ENCODE peak calls at places on chromosomes 1 and 21, in four cellular contexts. D, O, I and U are unnamed samples.

GRCh38 chr1:147273409-147274307 is 31.2 kb downstream of the CHD1L start:
- DNase-seq in D (no peak), O (peak; percentile 50), I (peak; percentile 67), U (no peak)

GRCh38 chr1:38076038-38076437 is 29.4 kb upstream of the POU3F1 start:
- DNase-seq in D (no peak), O (peak; percentile 89), I (peak; percentile 40), U (no peak)

GRCh38 chr1:170410391-170411146 is 121.4 kb upstream of the GORAB start:
- DNase-seq in D (no peak), O (no peak), I (no peak), U (no peak)

GRCh38 chr1:223147858-223148257 is 4.8 kb upstream of the TLR5 start:
- DNase-seq in D (no peak), O (no peak), I (no peak), U (no peak)

GRCh38 chr1:201383647-201384405 is 6.3 kb upstream of the TNNT2 start:
- DNase-seq in D (no peak), O (peak; percentile 64), I (peak; percentile 21), U (no peak)

GRCh38 chr1:183043872-183044859 is 20.9 kb downstream of the LAMC1 start:
- DNase-seq in D (no peak), O (no peak), I (peak; percentile 93), U (no peak)

GRCh38 chr1:11620405-11620804 is 33.8 kb downstream of the FBXO2 start:
- DNase-seq in D (no peak), O (no peak), I (no peak), U (no peak)

GRCh38 chr1:234721476-234722266 is 111.7 kb upstream of the IRF2BP2 start:
- DNase-seq in D (no peak), O (no peak), I (peak; percentile 74), U (no peak)

GRCh38 chr1:227542153-227543120 is 20.9 kb upstream of the ZNF678 start:
- DNase-seq in D (peak; percentile 94), O (peak; percentile 85), I (peak; percentile 88), U (peak; percentile 88)

GRCh38 chr1:22461100-22461499 is 9.4 kb downstream of the ZBTB40 start:
- DNase-seq in D (no peak), O (no peak), I (no peak), U (no peak)
- H3K4me1 ChIP-seq in D (peaks cover 9% of the 10 kb centered on the region), O (no peaks in the 10 kb centered on the region), I (no peaks in the 10 kb centered on the region), U (no peaks in the 10 kb centered on the region)

GRCh38 chr1:214602764-214603657 is at the start of gene CENPF:
- DNase-seq in D (peak; percentile 91), O (peak; percentile 98), I (peak; percentile 98), U (peak; percentile 95)
- H3K4me3 ChIP-seq in D (peak within 1 kb of the TSS; percentile 90), O (peak within 1 kb of the TSS; percentile 59), I (peak within 1 kb of the TSS; percentile 80), U (peak within 1 kb of the TSS; percentile 80)

DNA sequence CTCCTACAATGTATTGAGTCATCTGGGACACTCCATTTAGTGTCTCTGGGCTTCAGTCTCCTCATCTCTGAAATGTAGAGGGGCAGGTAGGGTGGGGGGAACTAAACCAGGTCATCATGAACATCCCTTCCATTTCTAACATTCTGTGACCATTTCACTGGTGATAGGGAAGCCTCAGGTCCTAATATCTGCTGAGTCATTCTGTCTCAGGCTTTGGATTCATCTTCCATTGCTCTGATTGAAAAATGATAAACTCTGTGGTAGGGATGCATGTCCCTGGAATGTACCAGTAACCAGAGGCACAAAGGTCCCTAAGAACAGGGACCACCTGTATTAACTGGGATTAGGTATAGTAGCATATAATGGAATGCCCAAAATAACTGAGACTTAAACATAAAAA is 36.2 kb upstream of the LRRC52 start:
- DNase-seq in D (no peak), O (no peak), I (no peak), U (no peak)
- H3K4me1 ChIP-seq in D (no peaks in the 10 kb centered on the region), O (no peaks in the 10 kb centered on the region), I (no peaks in the 10 kb centered on the region), U (no peaks in the 10 kb centered on the region)

GRCh38 chr1:26717066-26717465 is 21.3 kb downstream of the ARID1A start:
- DNase-seq in D (no peak), O (no peak), I (no peak), U (no peak)
- H3K4me3 ChIP-seq in D (no peak overlapping the region), O (no peak overlapping the region), I (no peak overlapping the region), U (no peak overlapping the region)

GRCh38 chr1:228939881-228940392 is 204.7 kb downstream of the RHOU start:
- DNase-seq in D (no peak), O (no peak), I (no peak), U (no peak)
- H3K4me1 ChIP-seq in D (peaks cover 42% of the 10 kb centered on the region), O (peaks cover 8% of the 10 kb centered on the region), I (peaks cover 29% of the 10 kb centered on the region), U (peaks cover 14% of the 10 kb centered on the region)

GRCh38 chr21:38538353-38538752 is 40.1 kb upstream of the ERG start:
- DNase-seq in D (no peak), O (no peak), I (no peak), U (no peak)

GRCh38 chr21:38531610-38532009 is 33.3 kb upstream of the ERG start:
- DNase-seq in D (no peak), O (no peak), I (no peak), U (no peak)

GRCh38 chr21:38531142-38531541 is 32.9 kb upstream of the ERG start:
- DNase-seq in D (no peak), O (no peak), I (no peak), U (no peak)

GRCh38 chr21:38534591-38534990 is 36.3 kb upstream of the ERG start:
- DNase-seq in D (no peak), O (no peak), I (no peak), U (no peak)

DNA sequence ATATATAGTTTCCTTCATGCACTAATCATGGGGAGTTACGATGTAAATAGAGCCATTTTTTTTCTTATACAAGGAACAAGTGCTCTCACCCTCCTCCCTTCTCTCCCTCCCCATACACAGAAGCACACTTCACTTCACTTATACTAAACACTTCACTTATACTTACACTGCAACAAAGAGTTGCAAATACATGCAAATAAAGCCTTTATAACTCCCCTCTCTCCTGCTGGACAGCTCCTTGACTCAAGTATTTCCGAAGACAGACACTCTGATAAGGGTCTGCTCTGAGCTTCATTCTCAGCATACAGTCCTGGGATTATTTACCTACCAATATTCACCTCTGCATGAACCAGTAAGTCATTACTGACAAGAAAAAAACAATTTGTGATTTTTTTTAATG is 35.6 kb upstream of the ERG start:
- DNase-seq in D (no peak), O (peak; percentile 63), I (no peak), U (no peak)
- H3K4me3 ChIP-seq in D (no peak overlapping the region), O (no peak overlapping the region), I (no peak overlapping the region), U (no peak overlapping the region)

GRCh38 chr1:17208546-17208945 is 3.6 kb downstream of the PADI1 start:
- DNase-seq in D (no peak), O (no peak), I (no peak), U (no peak)

GRCh38 chr1:17207966-17208418 is 3.1 kb downstream of the PADI1 start:
- DNase-seq in D (peak; percentile 50), O (no peak), I (peak; percentile 77), U (no peak)

GRCh38 chr1:17210176-17210575 is 5.2 kb downstream of the PADI1 start:
- DNase-seq in D (no peak), O (no peak), I (no peak), U (no peak)

GRCh38 chr1:17207540-17207939 is 2.6 kb downstream of the PADI1 start:
- DNase-seq in D (no peak), O (no peak), I (no peak), U (no peak)

DNA sequence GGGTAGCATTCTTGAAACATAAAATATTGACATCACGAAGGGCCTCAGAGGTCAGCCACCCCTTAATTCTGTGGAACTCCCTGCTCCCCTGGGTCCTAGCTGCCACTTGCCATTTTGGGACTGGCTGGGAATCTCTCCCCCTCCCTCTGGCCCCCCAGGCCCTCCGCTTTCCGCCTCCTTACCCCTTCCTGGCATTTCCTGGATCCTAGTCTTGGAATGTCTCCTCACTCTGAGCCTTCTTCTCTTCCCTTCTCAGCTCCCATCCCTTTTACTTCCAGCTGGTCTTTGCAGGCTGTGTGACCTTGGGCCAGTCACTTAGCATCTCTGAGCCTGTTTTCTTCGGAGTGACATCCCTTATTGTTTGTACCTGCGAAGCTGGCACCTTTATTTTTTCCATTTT is 4.5 kb downstream of the PADI1 start:
- DNase-seq in D (no peak), O (no peak), I (no peak), U (no peak)
- H3K4me1 ChIP-seq in D (peaks cover 41% of the 10 kb centered on the region), O (peaks cover 21% of the 10 kb centered on the region), I (peaks cover 58% of the 10 kb centered on the region), U (peaks cover 5% of the 10 kb centered on the region)

GRCh38 chr1:81312272-81312754 is 488.4 kb upstream of the ADGRL2 start:
- DNase-seq in D (no peak), O (no peak), I (no peak), U (no peak)
- H3K4me3 ChIP-seq in D (no peak overlapping the region), O (no peak overlapping the region), I (no peak overlapping the region), U (no peak overlapping the region)

GRCh38 chr21:35641271-35642016 is 418.9 kb downstream of the SETD4 start:
- DNase-seq in D (no peak), O (no peak), I (no peak), U (no peak)
- H3K4me1 ChIP-seq in D (no peaks in the 10 kb centered on the region), O (no peaks in the 10 kb centered on the region), I (peaks cover 10% of the 10 kb centered on the region), U (no peaks in the 10 kb centered on the region)

DNA sequence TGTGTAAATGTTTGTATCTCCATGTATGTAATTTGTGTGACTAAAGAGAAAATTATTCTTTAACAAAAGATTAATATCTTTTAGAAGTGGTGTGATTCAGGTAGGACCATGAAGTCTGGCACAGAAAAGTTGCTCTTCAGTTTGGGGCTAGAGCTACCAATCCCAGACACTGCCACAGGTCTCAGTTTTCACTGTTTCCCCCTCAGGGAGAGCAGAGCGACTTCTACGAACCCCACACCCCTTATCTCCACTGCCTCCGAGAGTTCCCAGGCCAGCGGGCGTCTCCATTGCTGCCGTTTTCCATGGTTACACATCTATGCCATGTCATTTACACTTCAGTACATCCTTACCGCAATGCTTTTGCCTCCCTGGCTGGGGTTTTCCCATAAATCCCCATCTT is 93.0 kb upstream of the SMYD2 start:
- DNase-seq in D (no peak), O (no peak), I (no peak), U (no peak)
- H3K4me3 ChIP-seq in D (no peak overlapping the region), O (no peak overlapping the region), I (no peak overlapping the region), U (no peak overlapping the region)